ENCODE peak calls at places on chromosomes 2 and 18, in seven cellular contexts. K, U, O, H, G, J and A are unnamed samples.

GRCh38 chr2:96580771-96581170 is 44.2 kb downstream of the ARID5A start:
- DNase-seq in K (no peak), G (no peak), J (no peak), O (no peak), H (no peak), U (peak; percentile 18), A (no peak)

GRCh38 chr2:16396171-16396570 is 269.5 kb downstream of the CYRIA start:
- DNase-seq in G (no peak), J (no peak), K (no peak), H (no peak), O (no peak), U (no peak), A (no peak)

GRCh38 chr2:47520302-47520630 is 117.3 kb downstream of the MSH2 start:
- DNase-seq in U (no peak), G (no peak), J (no peak), K (no peak), O (no peak), H (no peak), A (no peak)

GRCh38 chr2:20187331-20187730 is 37.6 kb downstream of the SDC1 start:
- DNase-seq in K (no peak), H (no peak), U (no peak), J (no peak), O (no peak), G (no peak), A (no peak)

GRCh38 chr2:59583173-59583765 is 970.2 kb downstream of the BCL11A start:
- DNase-seq in H (no peak), J (no peak), K (no peak), O (no peak), U (no peak), G (no peak), A (no peak)

GRCh38 chr2:191319181-191319580 is 74.0 kb downstream of the MYO1B start:
- DNase-seq in U (no peak), J (no peak), H (no peak), K (no peak), O (no peak), G (no peak), A (no peak)

GRCh38 chr2:10883880-10884529 is 27.7 kb upstream of the KCNF1 start:
- DNase-seq in J (no peak), G (no peak), U (no peak), K (no peak), O (no peak), H (no peak), A (no peak)

GRCh38 chr2:185185044-185185443 is 553.6 kb upstream of the FSIP2 start:
- DNase-seq in H (no peak), O (no peak), G (no peak), U (no peak), J (no peak), K (no peak), A (no peak)

GRCh38 chr2:72548081-72548764 is 277.6 kb downstream of the EXOC6B start:
- DNase-seq in K (no peak), J (no peak), H (no peak), O (no peak), U (no peak), G (no peak), A (no peak)

GRCh38 chr2:48395658-48396057 is 134.3 kb upstream of the STON1 start:
- DNase-seq in H (no peak), J (no peak), U (no peak), G (no peak), K (no peak), O (no peak), A (no peak)

GRCh38 chr2:5969301-5969700 is 277.1 kb downstream of the SOX11 start:
- DNase-seq in G (no peak), U (no peak), K (no peak), J (no peak), H (no peak), O (no peak), A (no peak)

GRCh38 chr2:207257291-207258190 is 91.8 kb upstream of the KLF7 start:
- DNase-seq in H (no peak), J (no peak), U (no peak), G (no peak), O (no peak), K (no peak), A (no peak)

GRCh38 chr2:9250091-9250490 is 43.5 kb downstream of the ASAP2 start:
- DNase-seq in O (no peak), H (no peak), J (no peak), K (no peak), U (no peak), G (no peak), A (no peak)

GRCh38 chr2:161586517-161587167 is 37.6 kb upstream of the SLC4A10 start:
- DNase-seq in G (peak; percentile 30), H (no peak), U (peak; percentile 7), K (no peak), O (no peak), J (no peak), A (no peak)

GRCh38 chr2:45450633-45451032 is 160.4 kb downstream of the SRBD1 start:
- DNase-seq in H (no peak), O (no peak), U (no peak), K (no peak), G (no peak), J (no peak), A (no peak)

GRCh38 chr2:132415256-132416079 is 1.1 kb upstream of the GPR39 start:
- DNase-seq in G (no peak), K (no peak), J (peak; percentile 15), O (no peak), H (no peak), U (peak; percentile 21), A (no peak)

GRCh38 chr18:23225518-23225917 is 90.2 kb downstream of the CABLES1 start:
- DNase-seq in K (no peak), G (no peak), J (no peak), H (no peak), O (no peak), U (no peak), A (peak; percentile 18)

GRCh38 chr18:65725421-65726050 is 25.3 kb upstream of the CDH7 start:
- DNase-seq in U (no peak), K (no peak), J (peak; percentile 33), G (peak; percentile 17), O (no peak), H (no peak), A (no peak)

GRCh38 chr2:199465390-199465789 is 7.7 kb upstream of the SATB2 start:
- DNase-seq in H (no peak), G (peak; percentile 5), O (no peak), U (no peak), K (no peak), J (no peak), A (no peak)

GRCh38 chr2:199467462-199467822 is 9.7 kb upstream of the SATB2 start:
- DNase-seq in K (no peak), J (no peak), U (no peak), G (peak; percentile 23), O (no peak), H (no peak), A (no peak)

GRCh38 chr2:199466704-199467461 is 9.1 kb upstream of the SATB2 start:
- DNase-seq in H (no peak), G (peak; percentile 26), K (no peak), J (peak; percentile 26), U (no peak), O (no peak), A (no peak)

GRCh38 chr2:199464614-199465352 is 7.0 kb upstream of the SATB2 start:
- DNase-seq in O (no peak), J (peak; percentile 44), G (peak; percentile 17), K (no peak), U (no peak), H (no peak), A (no peak)

DNA sequence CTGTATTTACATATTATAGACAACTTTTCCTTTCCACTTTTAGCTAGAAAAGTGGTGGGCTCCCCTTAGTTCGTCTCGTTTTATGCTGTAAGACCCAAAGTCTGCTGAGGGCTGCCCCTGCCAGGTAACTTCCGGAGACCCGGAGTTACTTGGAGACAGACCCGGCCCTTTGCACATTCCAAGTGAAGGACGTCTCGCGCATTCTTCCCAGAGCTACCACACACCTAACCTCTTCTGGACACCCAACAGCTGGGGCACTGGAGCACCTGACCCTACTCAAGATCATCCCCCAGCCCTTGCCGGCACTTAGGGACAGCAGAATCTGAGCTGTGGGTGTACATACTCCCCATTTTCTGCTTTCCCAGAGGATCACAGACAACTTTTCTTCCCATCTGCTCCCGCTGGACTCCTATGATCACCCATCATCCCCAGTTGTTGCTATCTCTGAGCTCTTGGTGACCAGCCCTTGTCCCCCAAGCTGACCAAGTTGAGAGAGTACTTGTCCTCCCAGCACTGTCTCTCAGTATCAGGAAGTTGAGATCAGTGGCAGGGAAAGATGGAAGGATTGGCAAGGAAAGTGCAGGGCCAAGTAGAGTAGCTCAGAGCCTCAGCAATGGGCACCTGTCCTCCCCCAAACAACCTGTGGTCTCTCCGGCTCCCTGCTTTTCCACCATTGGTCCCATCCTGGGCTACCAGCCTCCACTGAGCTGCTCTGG is 8.4 kb upstream of the SATB2 start:
- DNase-seq in O (no peak), K (no peak), J (peak; percentile 33), G (peak; percentile 8), H (no peak), U (no peak), A (no peak)
- H3K4me1 ChIP-seq in O (peaks cover 36% of the 10 kb centered on the region), K (peaks cover 44% of the 10 kb centered on the region), J (peaks cover 59% of the 10 kb centered on the region), G (peaks cover 17% of the 10 kb centered on the region), H (peaks cover 4% of the 10 kb centered on the region), U (peaks cover 2% of the 10 kb centered on the region), A (peaks cover 10% of the 10 kb centered on the region)

GRCh38 chr2:83233284-83233683 is 1225.8 kb downstream of the SUCLG1 start:
- DNase-seq in K (no peak), O (no peak), H (no peak), U (no peak), J (no peak), G (no peak), A (no peak)
- H3K9me3 ChIP-seq in K (no peaks in the 10 kb centered on the region), O (peaks cover 4% of the 10 kb centered on the region), H (no peaks in the 10 kb centered on the region), U (no peaks in the 10 kb centered on the region), J (no peaks in the 10 kb centered on the region), G (no peaks in the 10 kb centered on the region), A (no peaks in the 10 kb centered on the region)

GRCh38 chr2:33071591-33071990 is 124.8 kb downstream of the LTBP1 start:
- DNase-seq in O (no peak), U (no peak), G (no peak), J (no peak), K (no peak), H (no peak), A (no peak)
- H3K4me1 ChIP-seq in O (no peaks in the 10 kb centered on the region), U (peaks cover 58% of the 10 kb centered on the region), G (no peaks in the 10 kb centered on the region), J (no peaks in the 10 kb centered on the region), K (peaks cover 16% of the 10 kb centered on the region), H (no peaks in the 10 kb centered on the region), A (peaks cover 27% of the 10 kb centered on the region)

GRCh38 chr2:128467321-128467901 is 148.7 kb upstream of the HS6ST1 start:
- DNase-seq in H (no peak), O (no peak), U (no peak), J (no peak), K (no peak), G (no peak), A (no peak)
- H3K9me3 ChIP-seq in H (no peaks in the 10 kb centered on the region), O (peaks cover 12% of the 10 kb centered on the region), U (peaks cover 24% of the 10 kb centered on the region), J (peaks cover 17% of the 10 kb centered on the region), K (peaks cover 13% of the 10 kb centered on the region), G (peaks cover 22% of the 10 kb centered on the region), A (peaks cover 29% of the 10 kb centered on the region)